ENCODE peak calls at places on chromosomes 11 and 22, in nine cellular contexts. M is lower leg skin, N is Calu3, A is heart left ventricle, S is nephron progenitor cell, T is K562, G is gastrocnemius medialis, K is thoracic aorta, Z is transverse colon. V is an unnamed sample.

GRCh38 chr11:88411265-88411664 is 73.7 kb upstream of the CTSC start:
- DNase-seq in M (no peak), N (no peak), A (no peak), S (no peak), T (no peak), G (no peak), K (no peak), Z (no peak), V (no peak)

GRCh38 chr11:73530109-73530508 is 67.8 kb downstream of the FAM168A start:
- DNase-seq in M (no peak), N (peak; percentile 11), A (no peak), S (no peak), T (peak; percentile 20), G (no peak), K (no peak), Z (no peak), V (no peak)

GRCh38 chr11:66116576-66117361 is 46.7 kb downstream of the PACS1 start:
- DNase-seq in M (no peak), N (no peak), A (no peak), S (no peak), T (no peak), G (no peak), K (no peak), Z (no peak), V (no peak)

GRCh38 chr11:16081756-16082531 is 274.4 kb downstream of the SOX6 start:
- DNase-seq in M (no peak), N (no peak), A (peak; percentile 9), S (no peak), T (no peak), G (no peak), K (no peak), Z (no peak), V (no peak)

GRCh38 chr11:131906963-131907362 is 536.5 kb downstream of the NTM start:
- DNase-seq in M (no peak), N (no peak), A (no peak), S (no peak), T (no peak), G (no peak), K (no peak), Z (no peak), V (no peak)

GRCh38 chr11:65428578-65429068 is 6.0 kb downstream of the NEAT1 start:
- DNase-seq in M (no peak), N (no peak), A (no peak), S (no peak), T (no peak), G (no peak), K (no peak), Z (peak; percentile 73), V (no peak)

GRCh38 chr11:4191031-4191571 is 96.5 kb downstream of the RRM1 start:
- DNase-seq in M (no peak), N (no peak), A (peak; percentile 76), S (no peak), T (no peak), G (no peak), K (peak; percentile 20), Z (no peak), V (no peak)

GRCh38 chr11:33857924-33858323 is 34.0 kb downstream of the LMO2 start:
- DNase-seq in M (peak; percentile 67), N (peak; percentile 78), A (peak; percentile 76), S (peak; percentile 85), T (peak; percentile 86), G (peak; percentile 54), K (peak; percentile 24), Z (peak; percentile 74), V (peak; percentile 70)

GRCh38 chr22:28813772-28814518 is 13.6 kb upstream of the XBP1 start:
- DNase-seq in M (no peak), N (no peak), A (peak; percentile 25), S (no peak), T (no peak), G (peak; percentile 9), K (no peak), Z (peak; percentile 43), V (no peak)

GRCh38 chr11:58330861-58331260 is 28.0 kb downstream of the OR5B17 start:
- DNase-seq in M (no peak), N (no peak), A (no peak), S (no peak), T (no peak), G (no peak), K (no peak), Z (no peak), V (no peak)

GRCh38 chr11:120034881-120035620 is 102.9 kb downstream of the TRIM29 start:
- DNase-seq in M (no peak), N (no peak), A (no peak), S (no peak), T (no peak), G (no peak), K (no peak), Z (no peak), V (no peak)

GRCh38 chr22:21933413-21933812 is 19.2 kb downstream of the PPM1F start:
- DNase-seq in M (no peak), N (no peak), A (no peak), S (no peak), T (no peak), G (no peak), K (no peak), Z (no peak), V (no peak)

GRCh38 chr11:111637885-111638284 is 35.6 kb downstream of the SIK2 start:
- DNase-seq in M (no peak), N (no peak), A (no peak), S (no peak), T (no peak), G (no peak), K (no peak), Z (no peak), V (no peak)

GRCh38 chr11:108965602-108966001 is 300.7 kb downstream of the DDX10 start:
- DNase-seq in M (no peak), N (no peak), A (no peak), S (no peak), T (no peak), G (no peak), K (no peak), Z (no peak), V (no peak)

GRCh38 chr11:17014321-17014773 is at the start of gene PLEKHA7:
- DNase-seq in M (no peak), N (peak; percentile 57), A (no peak), S (peak; percentile 58), T (peak; percentile 46), G (no peak), K (no peak), Z (peak; percentile 31), V (no peak)

GRCh38 chr11:72381584-72382090 is 52.7 kb downstream of the CLPB start:
- DNase-seq in M (no peak), N (no peak), A (no peak), S (no peak), T (no peak), G (no peak), K (no peak), Z (no peak), V (no peak)

GRCh38 chr22:37607912-37608476 is 640 bp upstream of the GGA1 start:
- DNase-seq in M (no peak), N (no peak), A (no peak), S (no peak), T (no peak), G (no peak), K (no peak), Z (peak; percentile 30), V (no peak)
- TF ChIP-seq CTCF in M (no peak), N (no peak), A (no peak), S (no peak), T (no peak), G (no peak), K (no peak), Z (no peak), V (no peak)

GRCh38 chr22:33821290-33821689 is 99.0 kb downstream of the LARGE1 start:
- DNase-seq in M (no peak), N (no peak), A (no peak), S (no peak), T (no peak), G (no peak), K (no peak), Z (no peak), V (no peak)
- TF ChIP-seq CTCF in M (no peak), N (no peak), A (no peak), S (no peak), T (no peak), G (no peak), K (no peak), Z (no peak), V (no peak)

GRCh38 chr11:110337570-110338193 is 41.3 kb upstream of the RDX start:
- DNase-seq in M (no peak), N (peak; percentile 49), A (no peak), S (no peak), T (no peak), G (no peak), K (no peak), Z (no peak), V (no peak)
- TF ChIP-seq CTCF in M (no peak), N (no peak), A (no peak), S (no peak), T (no peak), G (no peak), K (no peak), Z (no peak), V (no peak)

GRCh38 chr11:12746593-12747097 is 72.4 kb downstream of the TEAD1 start:
- DNase-seq in M (no peak), N (peak; percentile 81), A (peak; percentile 74), S (peak; percentile 85), T (peak; percentile 86), G (peak; percentile 42), K (no peak), Z (no peak), V (no peak)
- TF ChIP-seq CTCF in M (no peak), N (no peak), A (no peak), S (peak; percentile 20), T (peak; percentile 13), G (no peak), K (no peak), Z (no peak), V (no peak)

DNA sequence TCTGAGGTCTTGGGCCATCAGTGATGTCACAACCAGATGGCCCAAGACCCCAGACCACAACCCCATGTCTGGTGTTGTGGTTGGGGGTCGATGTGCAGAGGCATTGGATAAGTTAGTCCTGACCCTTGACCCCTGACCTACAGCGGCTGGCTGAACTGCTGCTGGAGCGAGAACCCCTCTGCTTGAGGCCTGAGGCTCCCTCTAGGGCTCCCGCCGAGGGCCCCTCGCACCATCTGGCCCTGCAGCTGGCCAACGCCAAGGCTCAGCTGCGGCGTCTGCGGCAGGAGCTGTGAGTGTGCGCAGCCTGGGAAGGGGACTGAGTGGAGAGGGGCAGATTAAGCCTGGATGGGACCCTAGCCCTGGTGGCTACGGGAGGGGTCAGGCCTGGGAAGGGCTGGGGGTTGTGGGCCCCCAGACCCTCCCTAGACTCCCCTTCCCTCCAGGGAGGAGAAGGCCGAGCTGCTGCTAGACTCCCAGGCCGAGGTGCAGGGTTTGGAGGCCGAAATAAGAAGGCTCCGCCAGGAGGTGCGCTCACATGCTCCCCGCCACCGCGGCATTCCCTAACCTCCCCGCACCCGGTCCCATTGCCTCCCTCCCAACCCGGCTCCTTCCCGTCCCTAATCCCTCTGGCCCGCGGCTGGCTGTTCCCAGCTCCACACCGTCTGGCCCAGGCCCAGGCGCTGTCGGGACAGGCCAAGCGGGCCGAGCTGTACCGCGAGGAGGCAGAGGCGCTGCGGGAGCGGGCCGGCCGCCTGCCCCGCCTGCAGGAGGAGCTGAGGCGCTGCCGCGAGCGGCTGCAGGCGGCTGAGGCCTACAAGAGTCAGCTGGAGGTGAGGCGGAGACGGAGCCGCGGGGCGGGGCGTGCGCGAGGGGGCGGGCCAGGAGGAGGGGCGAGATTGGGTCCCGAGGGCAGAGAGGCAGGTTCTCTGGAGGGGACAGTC is 2.1 kb downstream of the CCDC88B start:
- DNase-seq in M (peak; percentile 84), N (peak; percentile 96), A (peak; percentile 86), S (peak; percentile 95), T (peak; percentile 95), G (peak; percentile 80), K (peak; percentile 46), Z (peak; percentile 96), V (peak; percentile 88)
- TF ChIP-seq CTCF in M (no peak), N (peak; percentile 36), A (peak; percentile 28), S (peak; percentile 26), T (peak; percentile 75), G (peak; percentile 55), K (peak; percentile 50), Z (peak; percentile 87), V (peak; percentile 25)

V was measured in breast epithelium.